ENCODE peak calls at places on chromosomes 3 and 15, in four cellular contexts. One of them, this sample, is unnamed.
A peak's percentile ranks its signal among the peaks of the same experiment; 100 is the strongest.

GRCh38 chr3:44892689-44893088 is 18.3 kb downstream of the TGM4 start:
- DNase-seq in HCT116: no peak
- DNase-seq in K562: no peak
- DNase-seq in H1: no peak
- DNase-seq in this sample: no peak

GRCh38 chr3:154954750-154955149 is 125.4 kb upstream of the MME start:
- DNase-seq in K562: peak; percentile 17
- DNase-seq in H1: no peak
- DNase-seq in HCT116: peak; percentile 51
- DNase-seq in this sample: no peak

GRCh38 chr3:94413721-94414106 is 350.9 kb downstream of the NSUN3 start:
- DNase-seq in H1: no peak
- DNase-seq in K562: no peak
- DNase-seq in HCT116: no peak
- DNase-seq in this sample: no peak

GRCh38 chr3:188542196-188542595 is 388.2 kb downstream of the LPP start:
- DNase-seq in K562: no peak
- DNase-seq in HCT116: no peak
- DNase-seq in H1: no peak
- DNase-seq in this sample: no peak

GRCh38 chr15:88646088-88646405 is 7.2 kb downstream of the ISG20 start:
- DNase-seq in H1: no peak
- DNase-seq in HCT116: no peak
- DNase-seq in K562: no peak
- DNase-seq in this sample: no peak

GRCh38 chr3:169149349-169149890 is 514.1 kb downstream of the MECOM start:
- DNase-seq in K562: peak; percentile 75
- DNase-seq in H1: peak; percentile 56
- DNase-seq in HCT116: peak; percentile 67
- DNase-seq in this sample: peak; percentile 4

GRCh38 chr15:101320501-101321052 is 25.5 kb upstream of the SNRPA1 start:
- DNase-seq in HCT116: no peak
- DNase-seq in H1: no peak
- DNase-seq in K562: no peak
- DNase-seq in this sample: no peak

GRCh38 chr3:76687019-76687418 is 352.9 kb upstream of the ROBO2 start:
- DNase-seq in K562: no peak
- DNase-seq in HCT116: no peak
- DNase-seq in H1: no peak
- DNase-seq in this sample: no peak

GRCh38 chr3:81434171-81434570 is 327.3 kb downstream of the GBE1 start:
- DNase-seq in K562: no peak
- DNase-seq in H1: no peak
- DNase-seq in HCT116: no peak
- DNase-seq in this sample: no peak

GRCh38 chr3:40779039-40779438 is 254.3 kb downstream of the ZNF621 start:
- DNase-seq in HCT116: no peak
- DNase-seq in K562: no peak
- DNase-seq in H1: no peak
- DNase-seq in this sample: no peak

GRCh38 chr3:87801409-87801808 is 257.4 kb downstream of the CGGBP1 start:
- DNase-seq in H1: no peak
- DNase-seq in HCT116: no peak
- DNase-seq in K562: peak; percentile 13
- DNase-seq in this sample: no peak

GRCh38 chr3:87793322-87793877 is 265.4 kb downstream of the CGGBP1 start:
- DNase-seq in HCT116: no peak
- DNase-seq in H1: no peak
- DNase-seq in K562: no peak
- DNase-seq in this sample: no peak

GRCh38 chr3:87797872-87798566 is 260.8 kb downstream of the CGGBP1 start:
- DNase-seq in K562: no peak
- DNase-seq in H1: no peak
- DNase-seq in HCT116: no peak
- DNase-seq in this sample: no peak

GRCh38 chr3:87796137-87796899 is 262.5 kb downstream of the CGGBP1 start:
- DNase-seq in H1: no peak
- DNase-seq in K562: peak; percentile 48
- DNase-seq in HCT116: no peak
- DNase-seq in this sample: no peak

GRCh38 chr3:87798567-87798947 is 260.2 kb downstream of the CGGBP1 start:
- DNase-seq in HCT116: no peak
- DNase-seq in K562: no peak
- DNase-seq in H1: no peak
- DNase-seq in this sample: no peak
- TF ChIP-seq EGR1 in HCT116: no peak
- TF ChIP-seq EGR1 in K562: no peak
- TF ChIP-seq EGR1 in H1: no peak
- TF ChIP-seq EGR1 in this sample: no peak

GRCh38 chr15:71314956-71315537 is 199.8 kb downstream of the THSD4 start:
- DNase-seq in H1: no peak
- DNase-seq in K562: no peak
- DNase-seq in HCT116: no peak
- DNase-seq in this sample: no peak
- TF ChIP-seq EGR1 in H1: no peak
- TF ChIP-seq EGR1 in K562: no peak
- TF ChIP-seq EGR1 in HCT116: no peak
- TF ChIP-seq EGR1 in this sample: no peak

GRCh38 chr3:56124546-56124945 is 343.7 kb downstream of the ERC2 start:
- DNase-seq in K562: no peak
- DNase-seq in HCT116: no peak
- DNase-seq in H1: no peak
- DNase-seq in this sample: no peak

GRCh38 chr3:56122911-56123310 is 345.4 kb downstream of the ERC2 start:
- DNase-seq in K562: no peak
- DNase-seq in H1: no peak
- DNase-seq in HCT116: no peak
- DNase-seq in this sample: no peak

GRCh38 chr3:56126632-56127031 is 341.6 kb downstream of the ERC2 start:
- DNase-seq in HCT116: no peak
- DNase-seq in K562: no peak
- DNase-seq in H1: no peak
- DNase-seq in this sample: no peak

GRCh38 chr3:56125358-56126005 is 342.8 kb downstream of the ERC2 start:
- DNase-seq in K562: no peak
- DNase-seq in H1: no peak
- DNase-seq in HCT116: no peak
- DNase-seq in this sample: no peak

GRCh38 chr3:56123487-56123886 is 344.8 kb downstream of the ERC2 start:
- DNase-seq in H1: peak; percentile 39
- DNase-seq in K562: no peak
- DNase-seq in HCT116: no peak
- DNase-seq in this sample: no peak
- TF ChIP-seq EGR1 in H1: peak; percentile 17
- TF ChIP-seq EGR1 in K562: no peak
- TF ChIP-seq EGR1 in HCT116: no peak
- TF ChIP-seq EGR1 in this sample: no peak

GRCh38 chr3:129507181-129507831 is 21.1 kb upstream of the RHO start:
- DNase-seq in H1: no peak
- DNase-seq in K562: no peak
- DNase-seq in HCT116: no peak
- DNase-seq in this sample: no peak
- TF ChIP-seq EGR1 in H1: no peak
- TF ChIP-seq EGR1 in K562: no peak
- TF ChIP-seq EGR1 in HCT116: no peak
- TF ChIP-seq EGR1 in this sample: no peak

DNA sequence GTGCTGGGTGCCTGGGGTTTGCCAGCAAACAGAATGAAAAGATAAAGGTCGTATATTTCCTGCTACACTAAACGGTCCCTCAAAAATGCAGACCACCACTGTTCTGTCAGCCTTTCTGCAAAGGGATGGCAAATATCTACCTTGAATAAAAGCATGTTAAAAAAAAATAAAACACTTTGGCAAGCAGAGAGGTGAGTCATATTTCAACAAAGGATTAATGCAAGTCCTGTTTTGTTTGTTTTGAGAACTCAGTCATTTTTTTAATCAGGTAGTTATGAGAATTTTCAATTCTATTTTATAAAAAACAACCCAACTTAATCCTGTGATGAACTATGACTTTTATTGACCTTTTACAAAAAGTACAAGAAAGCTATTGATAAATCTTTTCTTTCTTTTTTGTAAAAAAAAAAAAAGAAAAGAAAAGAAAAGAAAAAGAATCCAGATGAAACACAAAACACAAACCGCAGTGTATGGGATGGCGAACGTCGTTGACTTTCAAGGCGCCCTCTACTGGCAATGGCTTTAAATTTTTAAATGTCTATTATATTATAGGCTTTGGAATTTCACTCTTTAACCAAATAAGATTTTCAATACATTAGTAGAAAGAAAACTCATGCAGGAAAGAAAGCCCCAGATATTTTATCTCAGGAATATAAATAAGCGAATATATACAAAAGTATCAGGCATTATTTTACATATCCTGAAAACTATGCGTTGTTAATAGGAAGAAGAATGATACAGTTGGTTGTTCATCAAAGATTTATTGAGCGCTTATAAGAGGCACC is 87.8 kb downstream of the NCEH1 start:
- DNase-seq in H1: no peak
- DNase-seq in K562: no peak
- DNase-seq in HCT116: no peak
- DNase-seq in this sample: no peak
- TF ChIP-seq EGR1 in H1: no peak
- TF ChIP-seq EGR1 in K562: no peak
- TF ChIP-seq EGR1 in HCT116: no peak
- TF ChIP-seq EGR1 in this sample: no peak

GRCh38 chr3:120894285-120894684 is 13.7 kb upstream of the STXBP5L start:
- DNase-seq in HCT116: peak; percentile 19
- DNase-seq in H1: no peak
- DNase-seq in K562: no peak
- DNase-seq in this sample: no peak

GRCh38 chr3:120892921-120893320 is 15.1 kb upstream of the STXBP5L start:
- DNase-seq in HCT116: no peak
- DNase-seq in K562: no peak
- DNase-seq in H1: no peak
- DNase-seq in this sample: no peak
- TF ChIP-seq EGR1 in HCT116: no peak
- TF ChIP-seq EGR1 in K562: no peak
- TF ChIP-seq EGR1 in H1: no peak
- TF ChIP-seq EGR1 in this sample: no peak

GRCh38 chr3:42685891-42686820 is 819 bp downstream of the KLHL40 start:
- DNase-seq in HCT116: no peak
- DNase-seq in K562: no peak
- DNase-seq in H1: no peak
- DNase-seq in this sample: no peak
- TF ChIP-seq EGR1 in HCT116: no peak
- TF ChIP-seq EGR1 in K562: no peak
- TF ChIP-seq EGR1 in H1: no peak
- TF ChIP-seq EGR1 in this sample: no peak

GRCh38 chr3:4708230-4708629 is 215.1 kb downstream of the ITPR1 start:
- DNase-seq in H1: no peak
- DNase-seq in K562: no peak
- DNase-seq in HCT116: no peak
- DNase-seq in this sample: no peak

GRCh38 chr3:4711680-4711992 is 218.5 kb downstream of the ITPR1 start:
- DNase-seq in HCT116: no peak
- DNase-seq in H1: no peak
- DNase-seq in K562: no peak
- DNase-seq in this sample: no peak

GRCh38 chr3:4709336-4709735 is 216.2 kb downstream of the ITPR1 start:
- DNase-seq in HCT116: no peak
- DNase-seq in H1: no peak
- DNase-seq in K562: no peak
- DNase-seq in this sample: no peak

GRCh38 chr3:4712109-4712508 is 219.0 kb downstream of the ITPR1 start:
- DNase-seq in HCT116: peak; percentile 21
- DNase-seq in K562: no peak
- DNase-seq in H1: no peak
- DNase-seq in this sample: no peak

DNA sequence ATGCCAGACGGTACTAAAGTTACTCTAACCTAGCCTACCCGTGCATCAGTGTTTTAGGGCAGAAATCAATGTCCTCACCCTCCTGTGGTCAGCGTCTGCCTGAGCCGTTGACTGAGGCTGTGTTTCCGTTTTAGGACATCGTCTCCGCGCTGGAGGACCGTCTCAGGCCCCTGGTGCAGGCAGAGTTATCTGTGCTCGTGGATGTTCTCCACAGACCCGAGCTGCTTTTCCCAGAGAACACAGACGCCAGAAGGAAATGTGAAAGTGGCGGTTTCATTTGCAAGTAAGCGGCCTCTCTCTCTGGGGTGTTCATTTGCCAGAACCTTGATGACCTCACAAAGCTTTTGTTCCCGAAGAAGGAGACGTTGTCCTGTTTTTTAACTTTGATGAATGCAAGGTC is 217.0 kb downstream of the ITPR1 start:
- DNase-seq in HCT116: no peak
- DNase-seq in K562: no peak
- DNase-seq in H1: no peak
- DNase-seq in this sample: no peak
- TF ChIP-seq EGR1 in HCT116: no peak
- TF ChIP-seq EGR1 in K562: no peak
- TF ChIP-seq EGR1 in H1: no peak
- TF ChIP-seq EGR1 in this sample: no peak

DNA sequence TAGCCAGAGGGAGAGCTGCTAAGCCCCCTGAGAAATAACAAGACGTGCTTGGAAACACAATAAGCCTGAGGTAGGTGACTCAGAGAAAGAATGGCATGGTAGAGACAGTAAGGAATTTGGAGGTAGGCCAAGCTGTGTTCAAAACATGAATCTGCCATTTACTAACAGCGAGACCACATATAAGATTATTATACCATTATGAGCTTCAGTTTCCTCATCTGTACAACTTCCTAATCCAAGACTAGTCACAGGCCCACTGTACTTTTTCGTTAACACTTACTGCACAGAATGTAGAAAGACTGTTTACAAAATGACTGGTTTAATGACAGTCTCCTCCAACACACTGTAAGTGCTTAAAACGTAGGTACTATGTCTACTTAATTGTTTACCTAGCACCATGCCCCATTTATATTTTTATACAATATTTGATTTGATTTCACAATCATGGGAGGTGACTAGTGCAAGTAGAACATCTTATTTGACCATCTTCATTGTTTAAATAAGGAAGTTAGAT is 25.7 kb downstream of the ATOSA start:
- DNase-seq in HCT116: no peak
- DNase-seq in K562: no peak
- DNase-seq in H1: no peak
- DNase-seq in this sample: no peak
- TF ChIP-seq EGR1 in HCT116: no peak
- TF ChIP-seq EGR1 in K562: no peak
- TF ChIP-seq EGR1 in H1: no peak
- TF ChIP-seq EGR1 in this sample: no peak